ENCODE peak calls at places on chromosome 1, in five cellular contexts. E is esophagus muscularis mucosa, H is H1, Q is spleen, N is stomach. M is an unnamed sample.

GRCh38 chr1:157286646-157287420 is 148.6 kb upstream of the ETV3 start:
- DNase-seq in E (peak; percentile 57), H (no peak), N (no peak), Q (no peak), M (no peak)

GRCh38 chr1:40630488-40631223 is 34.8 kb downstream of the RIMS3 start:
- DNase-seq in H (no peak), Q (no peak), E (no peak), N (peak; percentile 36), M (no peak)

GRCh38 chr1:201783572-201783971 is 45.4 kb upstream of the IPO9 start:
- DNase-seq in H (no peak), N (no peak), Q (no peak), E (no peak), M (no peak)

GRCh38 chr1:201126832-201127754 is at the start of gene ASCL5:
- DNase-seq in E (no peak), Q (no peak), N (peak; percentile 79), H (no peak), M (no peak)

GRCh38 chr1:224503161-224504118 is 68.8 kb upstream of the WDR26 start:
- DNase-seq in E (peak; percentile 94), Q (peak; percentile 88), N (peak; percentile 97), H (no peak), M (peak; percentile 96)

GRCh38 chr1:204623365-204623893 is 62.1 kb downstream of the LRRN2 start:
- DNase-seq in E (no peak), N (no peak), H (no peak), Q (no peak), M (no peak)

GRCh38 chr1:16006552-16007485 is 2.8 kb downstream of the SRARP start:
- DNase-seq in E (no peak), Q (no peak), H (no peak), N (no peak), M (no peak)

GRCh38 chr1:169858467-169858866 is 35.2 kb downstream of the SCYL3 start:
- DNase-seq in Q (no peak), E (no peak), N (no peak), H (no peak), M (no peak)

GRCh38 chr1:93993731-93994130 is 84.5 kb upstream of the GCLM start:
- DNase-seq in H (no peak), Q (no peak), E (no peak), N (no peak), M (no peak)

GRCh38 chr1:159653201-159653600 is 61.2 kb downstream of the CRP start:
- DNase-seq in H (no peak), Q (no peak), N (no peak), E (no peak), M (no peak)

GRCh38 chr1:21175670-21176581 is 771 bp downstream of the EIF4G3 start:
- DNase-seq in Q (peak; percentile 91), N (peak; percentile 37), E (no peak), H (no peak), M (peak; percentile 72)

GRCh38 chr1:21174638-21175323 is 1.9 kb downstream of the EIF4G3 start:
- DNase-seq in Q (no peak), N (no peak), H (no peak), E (no peak), M (no peak)

GRCh38 chr1:21176589-21177555 is at the start of gene EIF4G3:
- DNase-seq in N (peak; percentile 99), Q (peak; percentile 100), H (peak; percentile 97), E (peak; percentile 99), M (peak; percentile 98)

GRCh38 chr1:21175324-21175669 is 1.4 kb downstream of the EIF4G3 start:
- DNase-seq in E (no peak), N (peak; percentile 49), Q (peak; percentile 81), H (no peak), M (peak; percentile 74)

GRCh38 chr1:21174230-21174629 is 2.5 kb downstream of the EIF4G3 start:
- DNase-seq in Q (no peak), N (no peak), E (no peak), H (no peak), M (no peak)
- TF ChIP-seq POLR2AphosphoS5 in Q (no peak), N (no peak), E (no peak), H (no peak), M (no peak)

GRCh38 chr1:101136739-101137138 is 100.1 kb upstream of the S1PR1 start:
- DNase-seq in E (no peak), H (no peak), Q (no peak), N (no peak), M (no peak)
- TF ChIP-seq CTCF in E (no peak), H (peak; percentile 38), Q (peak; percentile 19), N (no peak), M (no peak)

GRCh38 chr1:109909531-109909930 is 1.1 kb upstream of the CSF1 start:
- DNase-seq in Q (no peak), H (no peak), N (no peak), E (no peak), M (no peak)

GRCh38 chr1:109912214-109912861 is 1.7 kb downstream of the CSF1 start:
- DNase-seq in E (no peak), H (no peak), N (no peak), Q (no peak), M (no peak)

GRCh38 chr1:109912873-109913272 is 2.2 kb downstream of the CSF1 start:
- DNase-seq in N (no peak), H (no peak), E (no peak), Q (no peak), M (no peak)

GRCh38 chr1:109910123-109910962 is at the start of gene CSF1:
- DNase-seq in E (peak; percentile 98), H (no peak), N (peak; percentile 77), Q (peak; percentile 88), M (peak; percentile 90)

GRCh38 chr1:109910963-109911798 is 532 bp downstream of the CSF1 start:
- DNase-seq in N (no peak), Q (peak; percentile 85), E (no peak), H (no peak), M (no peak)
- TF ChIP-seq POLR2A in N (no peak), Q (no peak), E (no peak), H (no peak), M (no peak)

DNA sequence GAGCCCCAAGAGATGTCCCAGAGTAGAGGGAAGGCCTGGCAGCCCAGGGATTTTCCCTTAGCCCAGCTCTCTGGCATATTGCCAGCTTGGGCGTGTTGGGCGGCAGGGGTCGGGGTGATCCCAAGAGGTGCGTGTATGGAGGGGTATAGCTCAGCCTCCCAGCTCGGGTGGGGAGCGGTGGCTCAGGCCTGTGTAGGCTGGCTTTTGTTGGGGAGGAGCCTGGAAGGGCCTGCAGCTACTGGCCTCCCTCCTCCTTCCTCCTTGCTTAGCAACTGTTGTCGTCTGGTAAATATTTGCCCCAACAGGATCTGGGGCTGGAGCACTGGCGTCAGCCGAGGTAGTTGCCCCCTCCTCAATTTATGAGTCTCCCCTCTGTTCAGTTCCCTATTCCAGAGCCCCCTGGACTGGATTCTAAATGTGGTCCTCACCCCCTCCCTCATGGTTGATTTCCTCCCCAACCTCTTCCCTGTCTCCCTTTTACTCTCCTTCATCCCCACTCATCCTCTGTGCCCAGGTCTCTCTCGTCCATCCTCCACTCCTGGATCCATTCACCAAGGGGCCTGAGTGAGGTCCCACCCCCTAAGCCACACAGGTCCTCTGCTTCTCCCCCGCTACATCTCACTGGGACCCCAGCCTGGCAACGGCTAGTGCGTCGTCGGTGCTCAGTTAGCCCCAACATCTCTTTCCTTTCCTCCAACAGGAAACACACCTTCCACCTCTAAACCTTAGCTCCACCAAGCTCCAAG is 10.3 kb upstream of the LMNA start:
- DNase-seq in H (no peak), E (no peak), N (peak; percentile 70), Q (no peak), M (peak; percentile 97)
- TF ChIP-seq POLR2AphosphoS5 in H (no peak), E (peak; percentile 76), N (no peak), Q (peak; percentile 42), M (no peak)